ENCODE peak calls at places on chromosome 1, in five cellular contexts. One of them, this sample, is unnamed.

GRCh38 chr1:44628962-44629756 is 45.1 kb downstream of the TMEM53 start:
- DNase-seq in glutamatergic neuron: no peak
- DNase-seq in fibroblast of villous mesenchyme: peak
- DNase-seq in activated CD8-positive, alpha-beta T cell treated with anti-CD3 and anti-CD28 coated beads for 36 hours: no peak
- DNase-seq in CD4-positive, alpha-beta T cell: no peak
- DNase-seq in this sample: no peak

GRCh38 chr1:234782821-234783220 is 172.8 kb upstream of the IRF2BP2 start:
- DNase-seq in glutamatergic neuron: no peak
- DNase-seq in fibroblast of villous mesenchyme: peak
- DNase-seq in activated CD8-positive, alpha-beta T cell treated with anti-CD3 and anti-CD28 coated beads for 36 hours: no peak
- DNase-seq in CD4-positive, alpha-beta T cell: no peak
- DNase-seq in this sample: no peak

GRCh38 chr1:78247079-78247478 is 201.3 kb downstream of the GIPC2 start:
- DNase-seq in CD4-positive, alpha-beta T cell: no peak
- DNase-seq in glutamatergic neuron: no peak
- DNase-seq in activated CD8-positive, alpha-beta T cell treated with anti-CD3 and anti-CD28 coated beads for 36 hours: no peak
- DNase-seq in fibroblast of villous mesenchyme: no peak
- DNase-seq in this sample: no peak

GRCh38 chr1:53835491-53835890 is 2.6 kb downstream of the NDC1 start:
- DNase-seq in fibroblast of villous mesenchyme: peak
- DNase-seq in glutamatergic neuron: no peak
- DNase-seq in activated CD8-positive, alpha-beta T cell treated with anti-CD3 and anti-CD28 coated beads for 36 hours: no peak
- DNase-seq in CD4-positive, alpha-beta T cell: no peak
- DNase-seq in this sample: peak

GRCh38 chr1:179251675-179252074 is 22.2 kb upstream of the ABL2 start:
- DNase-seq in CD4-positive, alpha-beta T cell: no peak
- DNase-seq in activated CD8-positive, alpha-beta T cell treated with anti-CD3 and anti-CD28 coated beads for 36 hours: no peak
- DNase-seq in fibroblast of villous mesenchyme: peak
- DNase-seq in glutamatergic neuron: no peak
- DNase-seq in this sample: peak

GRCh38 chr1:80892452-80892995 is 908.2 kb upstream of the ADGRL2 start:
- DNase-seq in activated CD8-positive, alpha-beta T cell treated with anti-CD3 and anti-CD28 coated beads for 36 hours: no peak
- DNase-seq in fibroblast of villous mesenchyme: no peak
- DNase-seq in CD4-positive, alpha-beta T cell: no peak
- DNase-seq in glutamatergic neuron: no peak
- DNase-seq in this sample: peak

GRCh38 chr1:143698016-143698415 is 273.8 kb downstream of the FAM72C start:
- DNase-seq in activated CD8-positive, alpha-beta T cell treated with anti-CD3 and anti-CD28 coated beads for 36 hours: peak
- DNase-seq in fibroblast of villous mesenchyme: peak
- DNase-seq in glutamatergic neuron: peak
- DNase-seq in CD4-positive, alpha-beta T cell: no peak
- DNase-seq in this sample: no peak

GRCh38 chr1:192260076-192260475 is 56.7 kb upstream of the RGS21 start:
- DNase-seq in fibroblast of villous mesenchyme: no peak
- DNase-seq in activated CD8-positive, alpha-beta T cell treated with anti-CD3 and anti-CD28 coated beads for 36 hours: no peak
- DNase-seq in glutamatergic neuron: no peak
- DNase-seq in CD4-positive, alpha-beta T cell: no peak
- DNase-seq in this sample: no peak

GRCh38 chr1:168732736-168733135 is 3.7 kb upstream of the DPT start:
- DNase-seq in activated CD8-positive, alpha-beta T cell treated with anti-CD3 and anti-CD28 coated beads for 36 hours: no peak
- DNase-seq in glutamatergic neuron: no peak
- DNase-seq in fibroblast of villous mesenchyme: no peak
- DNase-seq in CD4-positive, alpha-beta T cell: no peak
- DNase-seq in this sample: no peak

GRCh38 chr1:208107817-208108608 is 136.2 kb downstream of the PLXNA2 start:
- DNase-seq in fibroblast of villous mesenchyme: peak
- DNase-seq in activated CD8-positive, alpha-beta T cell treated with anti-CD3 and anti-CD28 coated beads for 36 hours: no peak
- DNase-seq in CD4-positive, alpha-beta T cell: no peak
- DNase-seq in glutamatergic neuron: no peak
- DNase-seq in this sample: no peak

GRCh38 chr1:208153386-208153785 is 90.8 kb downstream of the PLXNA2 start:
- DNase-seq in glutamatergic neuron: no peak
- DNase-seq in CD4-positive, alpha-beta T cell: no peak
- DNase-seq in fibroblast of villous mesenchyme: no peak
- DNase-seq in activated CD8-positive, alpha-beta T cell treated with anti-CD3 and anti-CD28 coated beads for 36 hours: no peak
- DNase-seq in this sample: no peak

GRCh38 chr1:194624833-194625232 is 1438.4 kb upstream of the B3GALT2 start:
- DNase-seq in fibroblast of villous mesenchyme: no peak
- DNase-seq in glutamatergic neuron: no peak
- DNase-seq in activated CD8-positive, alpha-beta T cell treated with anti-CD3 and anti-CD28 coated beads for 36 hours: no peak
- DNase-seq in CD4-positive, alpha-beta T cell: no peak
- DNase-seq in this sample: no peak

GRCh38 chr1:93844262-93845045 is 34.6 kb downstream of the DNTTIP2 start:
- DNase-seq in fibroblast of villous mesenchyme: peak
- DNase-seq in glutamatergic neuron: no peak
- DNase-seq in CD4-positive, alpha-beta T cell: peak
- DNase-seq in activated CD8-positive, alpha-beta T cell treated with anti-CD3 and anti-CD28 coated beads for 36 hours: peak
- DNase-seq in this sample: peak

GRCh38 chr1:162406811-162407210 is 5.1 kb downstream of the SH2D1B start:
- DNase-seq in glutamatergic neuron: no peak
- DNase-seq in activated CD8-positive, alpha-beta T cell treated with anti-CD3 and anti-CD28 coated beads for 36 hours: no peak
- DNase-seq in CD4-positive, alpha-beta T cell: no peak
- DNase-seq in fibroblast of villous mesenchyme: no peak
- DNase-seq in this sample: no peak

GRCh38 chr1:227891223-227891954 is 56.3 kb downstream of the WNT9A start:
- DNase-seq in glutamatergic neuron: peak
- DNase-seq in CD4-positive, alpha-beta T cell: no peak
- DNase-seq in fibroblast of villous mesenchyme: no peak
- DNase-seq in activated CD8-positive, alpha-beta T cell treated with anti-CD3 and anti-CD28 coated beads for 36 hours: peak
- DNase-seq in this sample: no peak

GRCh38 chr1:96840396-96840795 is 118.8 kb downstream of the PTBP2 start:
- DNase-seq in activated CD8-positive, alpha-beta T cell treated with anti-CD3 and anti-CD28 coated beads for 36 hours: no peak
- DNase-seq in glutamatergic neuron: no peak
- DNase-seq in CD4-positive, alpha-beta T cell: no peak
- DNase-seq in fibroblast of villous mesenchyme: no peak
- DNase-seq in this sample: no peak

GRCh38 chr1:160837558-160838205 is 25.0 kb downstream of the CD244 start:
- DNase-seq in activated CD8-positive, alpha-beta T cell treated with anti-CD3 and anti-CD28 coated beads for 36 hours: peak
- DNase-seq in glutamatergic neuron: no peak
- DNase-seq in fibroblast of villous mesenchyme: no peak
- DNase-seq in CD4-positive, alpha-beta T cell: peak
- DNase-seq in this sample: peak

GRCh38 chr1:226973898-226974543 is 33.9 kb downstream of the COQ8A start:
- DNase-seq in fibroblast of villous mesenchyme: peak
- DNase-seq in CD4-positive, alpha-beta T cell: no peak
- DNase-seq in activated CD8-positive, alpha-beta T cell treated with anti-CD3 and anti-CD28 coated beads for 36 hours: no peak
- DNase-seq in glutamatergic neuron: no peak
- DNase-seq in this sample: no peak

GRCh38 chr1:70140343-70140742 is 65.0 kb downstream of the LRRC40 start:
- DNase-seq in activated CD8-positive, alpha-beta T cell treated with anti-CD3 and anti-CD28 coated beads for 36 hours: no peak
- DNase-seq in CD4-positive, alpha-beta T cell: no peak
- DNase-seq in fibroblast of villous mesenchyme: peak
- DNase-seq in glutamatergic neuron: no peak
- DNase-seq in this sample: no peak

GRCh38 chr1:82589588-82589987 is 788.9 kb downstream of the ADGRL2 start:
- DNase-seq in CD4-positive, alpha-beta T cell: no peak
- DNase-seq in fibroblast of villous mesenchyme: no peak
- DNase-seq in glutamatergic neuron: no peak
- DNase-seq in activated CD8-positive, alpha-beta T cell treated with anti-CD3 and anti-CD28 coated beads for 36 hours: no peak
- DNase-seq in this sample: no peak

GRCh38 chr1:168257397-168257796 is 23.3 kb upstream of the TBX19 start:
- DNase-seq in CD4-positive, alpha-beta T cell: no peak
- DNase-seq in activated CD8-positive, alpha-beta T cell treated with anti-CD3 and anti-CD28 coated beads for 36 hours: no peak
- DNase-seq in glutamatergic neuron: no peak
- DNase-seq in fibroblast of villous mesenchyme: no peak
- DNase-seq in this sample: no peak

GRCh38 chr1:208238710-208239517 is 5.3 kb downstream of the PLXNA2 start:
- DNase-seq in CD4-positive, alpha-beta T cell: no peak
- DNase-seq in fibroblast of villous mesenchyme: peak
- DNase-seq in activated CD8-positive, alpha-beta T cell treated with anti-CD3 and anti-CD28 coated beads for 36 hours: peak
- DNase-seq in glutamatergic neuron: no peak
- DNase-seq in this sample: peak

GRCh38 chr1:2789164-2789985 is 12.1 kb downstream of the TTC34 start:
- DNase-seq in fibroblast of villous mesenchyme: no peak
- DNase-seq in glutamatergic neuron: no peak
- DNase-seq in activated CD8-positive, alpha-beta T cell treated with anti-CD3 and anti-CD28 coated beads for 36 hours: peak
- DNase-seq in CD4-positive, alpha-beta T cell: no peak
- DNase-seq in this sample: no peak

GRCh38 chr1:40635763-40636500 is 29.6 kb downstream of the RIMS3 start:
- DNase-seq in CD4-positive, alpha-beta T cell: no peak
- DNase-seq in glutamatergic neuron: no peak
- DNase-seq in fibroblast of villous mesenchyme: no peak
- DNase-seq in activated CD8-positive, alpha-beta T cell treated with anti-CD3 and anti-CD28 coated beads for 36 hours: no peak
- DNase-seq in this sample: no peak

GRCh38 chr1:92804721-92805169 is 19.8 kb upstream of the EVI5 start:
- DNase-seq in activated CD8-positive, alpha-beta T cell treated with anti-CD3 and anti-CD28 coated beads for 36 hours: peak
- DNase-seq in fibroblast of villous mesenchyme: peak
- DNase-seq in glutamatergic neuron: no peak
- DNase-seq in CD4-positive, alpha-beta T cell: no peak
- DNase-seq in this sample: peak

GRCh38 chr1:43879414-43879813 is 54.2 kb upstream of the ARTN start:
- DNase-seq in glutamatergic neuron: no peak
- DNase-seq in CD4-positive, alpha-beta T cell: no peak
- DNase-seq in fibroblast of villous mesenchyme: no peak
- DNase-seq in activated CD8-positive, alpha-beta T cell treated with anti-CD3 and anti-CD28 coated beads for 36 hours: no peak
- DNase-seq in this sample: no peak

GRCh38 chr1:170175032-170175431 is 29.3 kb downstream of the NTMT2 start:
- DNase-seq in CD4-positive, alpha-beta T cell: no peak
- DNase-seq in fibroblast of villous mesenchyme: peak
- DNase-seq in activated CD8-positive, alpha-beta T cell treated with anti-CD3 and anti-CD28 coated beads for 36 hours: no peak
- DNase-seq in glutamatergic neuron: no peak
- DNase-seq in this sample: no peak

GRCh38 chr1:236051107-236051885 is 13.6 kb downstream of the NID1 start:
- DNase-seq in activated CD8-positive, alpha-beta T cell treated with anti-CD3 and anti-CD28 coated beads for 36 hours: no peak
- DNase-seq in glutamatergic neuron: no peak
- DNase-seq in CD4-positive, alpha-beta T cell: no peak
- DNase-seq in fibroblast of villous mesenchyme: peak
- DNase-seq in this sample: no peak

GRCh38 chr1:12502300-12503109 is 115.5 kb downstream of the DHRS3 start:
- DNase-seq in CD4-positive, alpha-beta T cell: no peak
- DNase-seq in glutamatergic neuron: no peak
- DNase-seq in fibroblast of villous mesenchyme: no peak
- DNase-seq in activated CD8-positive, alpha-beta T cell treated with anti-CD3 and anti-CD28 coated beads for 36 hours: peak
- DNase-seq in this sample: no peak

GRCh38 chr1:182249201-182249676 is 142.4 kb downstream of the GLUL start:
- DNase-seq in fibroblast of villous mesenchyme: no peak
- DNase-seq in activated CD8-positive, alpha-beta T cell treated with anti-CD3 and anti-CD28 coated beads for 36 hours: peak
- DNase-seq in glutamatergic neuron: peak
- DNase-seq in CD4-positive, alpha-beta T cell: no peak
- DNase-seq in this sample: peak

GRCh38 chr1:78289606-78290005 is 201.2 kb upstream of the PTGFR start:
- DNase-seq in activated CD8-positive, alpha-beta T cell treated with anti-CD3 and anti-CD28 coated beads for 36 hours: no peak
- DNase-seq in CD4-positive, alpha-beta T cell: no peak
- DNase-seq in fibroblast of villous mesenchyme: no peak
- DNase-seq in glutamatergic neuron: no peak
- DNase-seq in this sample: no peak

GRCh38 chr1:226553594-226554279 is 5.2 kb downstream of the STUM start:
- DNase-seq in CD4-positive, alpha-beta T cell: no peak
- DNase-seq in fibroblast of villous mesenchyme: no peak
- DNase-seq in activated CD8-positive, alpha-beta T cell treated with anti-CD3 and anti-CD28 coated beads for 36 hours: no peak
- DNase-seq in glutamatergic neuron: no peak
- DNase-seq in this sample: no peak

GRCh38 chr1:36771222-36771621 is 263.1 kb downstream of the GRIK3 start:
- DNase-seq in fibroblast of villous mesenchyme: no peak
- DNase-seq in CD4-positive, alpha-beta T cell: no peak
- DNase-seq in glutamatergic neuron: no peak
- DNase-seq in activated CD8-positive, alpha-beta T cell treated with anti-CD3 and anti-CD28 coated beads for 36 hours: no peak
- DNase-seq in this sample: no peak

GRCh38 chr1:65260851-65261473 is 48.4 kb upstream of the DNAJC6 start:
- DNase-seq in glutamatergic neuron: no peak
- DNase-seq in CD4-positive, alpha-beta T cell: no peak
- DNase-seq in activated CD8-positive, alpha-beta T cell treated with anti-CD3 and anti-CD28 coated beads for 36 hours: peak
- DNase-seq in fibroblast of villous mesenchyme: peak
- DNase-seq in this sample: no peak

DNA sequence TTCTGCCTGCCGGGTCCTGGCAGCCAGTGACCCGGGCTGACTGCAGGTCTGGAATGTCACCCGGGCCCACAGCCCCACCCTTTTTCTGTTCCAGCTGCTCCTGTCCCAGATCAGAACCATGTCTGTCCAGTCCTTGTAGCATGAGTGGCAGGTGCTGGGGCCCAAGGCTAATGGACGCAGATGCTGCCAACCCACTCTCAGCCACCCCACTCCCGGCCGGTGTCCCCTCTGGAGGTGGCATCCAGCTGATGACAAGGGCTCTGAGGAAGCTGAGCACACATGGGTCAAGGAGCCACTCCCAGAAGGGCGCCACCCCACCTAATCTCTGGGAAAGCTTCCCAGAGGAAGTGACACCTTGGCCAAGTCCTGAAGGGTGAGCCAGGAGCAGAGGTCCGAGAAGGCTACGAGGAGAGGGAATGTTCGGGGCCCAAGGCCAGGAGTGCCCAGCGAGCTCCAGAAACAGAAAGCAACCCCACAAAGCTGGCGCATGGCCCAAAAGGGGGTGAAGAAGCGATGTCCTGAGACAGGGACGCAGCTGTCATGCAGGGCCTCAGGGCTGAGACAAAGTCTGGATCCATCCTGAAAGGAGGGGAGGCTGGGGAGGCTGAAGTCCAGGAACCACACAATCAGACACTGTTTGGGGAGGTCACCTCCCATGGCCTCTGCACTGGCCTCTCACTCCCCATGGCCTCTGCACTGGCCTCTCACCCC is 39.5 kb downstream of the ACOT7 start:
- DNase-seq in activated CD8-positive, alpha-beta T cell treated with anti-CD3 and anti-CD28 coated beads for 36 hours: no peak
- DNase-seq in fibroblast of villous mesenchyme: peak
- DNase-seq in glutamatergic neuron: no peak
- DNase-seq in CD4-positive, alpha-beta T cell: no peak
- DNase-seq in this sample: no peak
- TF ChIP-seq CTCF in activated CD8-positive, alpha-beta T cell treated with anti-CD3 and anti-CD28 coated beads for 36 hours: no peak
- TF ChIP-seq CTCF in fibroblast of villous mesenchyme: no peak
- TF ChIP-seq CTCF in glutamatergic neuron: no peak
- TF ChIP-seq CTCF in CD4-positive, alpha-beta T cell: no peak
- TF ChIP-seq CTCF in this sample: no peak

GRCh38 chr1:155226188-155226909 is 17.9 kb downstream of the MTX1 start:
- DNase-seq in CD4-positive, alpha-beta T cell: peak
- DNase-seq in activated CD8-positive, alpha-beta T cell treated with anti-CD3 and anti-CD28 coated beads for 36 hours: peak
- DNase-seq in glutamatergic neuron: peak
- DNase-seq in fibroblast of villous mesenchyme: peak
- DNase-seq in this sample: peak
- TF ChIP-seq CTCF in CD4-positive, alpha-beta T cell: peak
- TF ChIP-seq CTCF in activated CD8-positive, alpha-beta T cell treated with anti-CD3 and anti-CD28 coated beads for 36 hours: peak
- TF ChIP-seq CTCF in glutamatergic neuron: peak
- TF ChIP-seq CTCF in fibroblast of villous mesenchyme: peak
- TF ChIP-seq CTCF in this sample: peak

GRCh38 chr1:26352338-26352679 is 1.6 kb downstream of the CRYBG2 start:
- DNase-seq in CD4-positive, alpha-beta T cell: no peak
- DNase-seq in activated CD8-positive, alpha-beta T cell treated with anti-CD3 and anti-CD28 coated beads for 36 hours: no peak
- DNase-seq in fibroblast of villous mesenchyme: no peak
- DNase-seq in glutamatergic neuron: no peak
- DNase-seq in this sample: no peak
- TF ChIP-seq CTCF in CD4-positive, alpha-beta T cell: no peak
- TF ChIP-seq CTCF in activated CD8-positive, alpha-beta T cell treated with anti-CD3 and anti-CD28 coated beads for 36 hours: no peak
- TF ChIP-seq CTCF in fibroblast of villous mesenchyme: no peak
- TF ChIP-seq CTCF in glutamatergic neuron: no peak
- TF ChIP-seq CTCF in this sample: no peak

DNA sequence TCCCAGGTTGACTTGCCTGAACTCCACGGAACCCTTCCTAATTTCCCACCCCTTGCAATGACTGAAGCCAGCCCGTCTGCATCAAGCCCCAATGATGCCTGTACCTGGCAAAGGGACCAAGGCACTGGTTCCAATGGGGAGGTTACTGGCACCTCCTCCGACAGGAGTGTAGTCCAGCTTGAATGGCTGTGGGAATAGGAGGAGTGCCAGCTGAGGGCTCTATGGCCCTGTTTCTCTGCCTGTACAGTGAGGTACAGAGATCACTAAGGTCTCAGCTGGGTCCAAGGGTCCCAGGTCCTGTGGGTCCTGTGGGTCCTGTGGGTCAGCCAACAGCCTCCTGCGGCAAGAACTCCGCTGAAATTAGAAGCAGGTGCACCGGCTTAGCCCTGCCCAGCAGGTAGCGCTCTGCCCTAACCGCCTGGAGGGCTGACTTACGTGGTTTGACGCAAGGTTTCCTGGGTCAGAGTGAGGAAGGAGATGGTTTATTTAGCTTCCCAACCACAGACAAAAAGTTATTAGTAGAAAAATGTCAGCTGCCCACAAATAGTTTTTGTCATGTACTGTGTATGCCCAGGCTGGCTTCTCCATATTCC is 9.9 kb upstream of the SPRR4 start:
- DNase-seq in CD4-positive, alpha-beta T cell: no peak
- DNase-seq in glutamatergic neuron: no peak
- DNase-seq in activated CD8-positive, alpha-beta T cell treated with anti-CD3 and anti-CD28 coated beads for 36 hours: no peak
- DNase-seq in fibroblast of villous mesenchyme: no peak
- DNase-seq in this sample: peak
- TF ChIP-seq CTCF in CD4-positive, alpha-beta T cell: no peak
- TF ChIP-seq CTCF in glutamatergic neuron: no peak
- TF ChIP-seq CTCF in activated CD8-positive, alpha-beta T cell treated with anti-CD3 and anti-CD28 coated beads for 36 hours: no peak
- TF ChIP-seq CTCF in fibroblast of villous mesenchyme: no peak
- TF ChIP-seq CTCF in this sample: no peak